ENCODE peak calls at places on chromosomes 3 and 15, in four cellular contexts. B is A549, M is K562, T is WTC11. J is an unnamed sample.

GRCh38 chr15:31461911-31462480 is 135.4 kb downstream of the KLF13 start:
- DNase-seq in B (no peak), M (no peak), T (no peak), J (no peak)

GRCh38 chr3:149122716-149123578 is 6.5 kb upstream of the HPS3 start:
- DNase-seq in B (no peak), M (no peak), T (no peak), J (no peak)

GRCh38 chr3:44136421-44136820 is 105.3 kb upstream of the TOPAZ1 start:
- DNase-seq in B (no peak), M (no peak), T (peak), J (no peak)

GRCh38 chr15:25240461-25241021 is 198.3 kb downstream of the UBE3A start:
- DNase-seq in B (no peak), M (no peak), T (no peak), J (no peak)

GRCh38 chr3:32276279-32276841 is 37.9 kb downstream of the CMTM8 start:
- DNase-seq in B (no peak), M (no peak), T (no peak), J (peak)

GRCh38 chr3:134527037-134527436 is 41.2 kb downstream of the CEP63 start:
- DNase-seq in B (peak), M (peak), T (peak), J (peak)

GRCh38 chr3:38131621-38132369 is 5.1 kb downstream of the ACAA1 start:
- DNase-seq in B (peak), M (peak), T (peak), J (no peak)

GRCh38 chr15:83204697-83205096 is 2.9 kb downstream of the HDGFL3 start:
- DNase-seq in B (no peak), M (no peak), T (no peak), J (no peak)

GRCh38 chr15:33670567-33670966 is 297.7 kb upstream of the CHRM5 start:
- DNase-seq in B (no peak), M (no peak), T (no peak), J (no peak)

GRCh38 chr3:184186902-184187207 is 856 bp downstream of the ABCF3 start:
- DNase-seq in B (no peak), M (no peak), T (no peak), J (no peak)

GRCh38 chr3:80087769-80088168 is 320.0 kb upstream of the ROBO1 start:
- DNase-seq in B (no peak), M (no peak), T (no peak), J (no peak)

GRCh38 chr15:59200560-59200959 is 6.1 kb upstream of the LDHAL6B start:
- DNase-seq in B (no peak), M (no peak), T (no peak), J (no peak)

GRCh38 chr3:113292933-113293332 is 81.6 kb downstream of the BOC start:
- DNase-seq in B (no peak), M (no peak), T (no peak), J (no peak)

GRCh38 chr15:68187559-68187958 is 17.6 kb downstream of the CALML4 start:
- DNase-seq in B (no peak), M (no peak), T (no peak), J (no peak)

GRCh38 chr3:141273700-141274410 is 42.2 kb downstream of the PXYLP1 start:
- DNase-seq in B (no peak), M (no peak), T (no peak), J (no peak)

GRCh38 chr3:144054766-144055165 is 83.1 kb downstream of the DIPK2A start:
- DNase-seq in B (no peak), M (no peak), T (no peak), J (no peak)

GRCh38 chr15:80317389-80318169 is 65.6 kb upstream of the CTXND1 start:
- DNase-seq in B (peak), M (peak), T (no peak), J (peak)

GRCh38 chr3:159748408-159748807 is 240.2 kb upstream of the IL12A start:
- DNase-seq in B (no peak), M (no peak), T (no peak), J (no peak)

DNA sequence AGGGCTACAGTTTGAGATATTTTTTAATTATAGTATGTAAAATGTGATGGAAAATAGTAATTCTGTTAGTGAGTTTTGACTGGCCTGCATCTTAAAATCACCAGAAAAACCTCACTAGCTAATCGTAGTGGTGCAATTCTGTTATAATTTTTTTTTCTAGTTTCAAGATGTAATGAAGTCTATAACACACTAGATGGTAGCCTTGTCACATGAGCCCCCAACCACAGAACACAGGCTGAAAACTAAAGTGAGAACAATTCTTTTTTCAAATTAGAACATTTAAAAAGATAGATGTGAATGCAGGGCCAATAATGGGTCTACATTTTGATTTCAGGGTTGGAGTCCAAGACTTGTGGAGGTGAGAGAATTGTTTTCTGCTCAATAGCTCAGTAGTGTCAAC is 83.3 kb upstream of the KCNH8 start:
- DNase-seq in B (no peak), M (no peak), T (no peak), J (peak)
- TF ChIP-seq NR3C1 in B (no peak), M (no peak), T (no peak), J (no peak)

DNA sequence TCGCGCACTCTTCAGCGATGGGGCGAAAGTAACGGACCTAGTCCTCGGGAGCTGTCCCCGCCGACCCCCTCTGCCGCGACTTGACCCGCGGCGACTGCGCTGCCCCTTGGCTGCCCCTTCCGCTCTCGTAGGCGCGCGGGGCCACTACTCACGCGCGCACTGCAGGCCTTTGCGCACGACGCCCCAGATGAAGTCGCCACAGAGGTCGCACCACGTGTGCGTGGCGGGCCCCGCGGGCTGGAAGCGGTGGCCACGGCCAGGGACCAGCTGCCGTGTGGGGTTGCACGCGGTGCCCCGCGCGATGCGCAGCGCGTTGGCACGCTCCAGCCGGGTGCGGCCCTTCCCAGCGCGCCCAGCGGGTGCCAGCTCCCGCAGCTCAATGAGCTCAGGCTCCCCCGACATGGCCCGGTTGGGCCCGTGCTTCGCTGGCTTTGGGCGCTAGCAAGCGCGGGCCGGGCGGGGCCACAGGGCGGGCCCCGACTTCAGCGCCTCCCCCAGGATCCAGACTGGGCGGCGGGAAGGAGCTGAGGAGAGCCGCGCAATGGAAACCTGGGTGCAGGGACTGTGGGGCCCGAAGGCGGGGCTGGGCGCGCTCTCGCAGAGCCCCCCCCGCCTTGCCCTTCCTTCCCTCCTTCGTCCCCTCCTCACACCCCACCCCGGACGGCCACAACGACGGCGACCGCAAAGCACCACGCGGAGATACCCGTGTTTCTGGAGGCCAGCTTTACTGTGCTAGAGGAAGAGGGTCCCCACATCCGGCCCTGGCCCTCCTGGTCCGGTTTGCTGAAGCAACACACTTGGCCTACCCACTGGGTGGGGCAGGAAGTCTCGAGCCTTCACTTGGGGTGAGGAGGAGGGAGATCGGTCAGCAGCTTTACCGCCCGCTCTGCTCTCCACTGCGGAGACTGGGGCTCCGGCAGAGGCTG is at the start of gene RASSF1:
- DNase-seq in B (no peak), M (peak), T (peak), J (no peak)
- TF ChIP-seq NR3C1 in B (no peak), M (peak), T (no peak), J (no peak)

GRCh38 chr3:156820687-156821070 is 5.5 kb upstream of the LEKR1 start:
- DNase-seq in B (no peak), M (no peak), T (no peak), J (no peak)
- TF ChIP-seq NR3C1 in B (no peak), M (no peak), T (no peak), J (no peak)

GRCh38 chr3:185717627-185718330 is 107.1 kb downstream of the IGF2BP2 start:
- DNase-seq in B (no peak), M (no peak), T (no peak), J (peak)

GRCh38 chr3:185717121-185717520 is 107.7 kb downstream of the IGF2BP2 start:
- DNase-seq in B (no peak), M (no peak), T (no peak), J (no peak)

GRCh38 chr3:185715091-185715490 is 109.8 kb downstream of the IGF2BP2 start:
- DNase-seq in B (no peak), M (no peak), T (peak), J (no peak)

GRCh38 chr3:185718736-185719456 is 105.9 kb downstream of the IGF2BP2 start:
- DNase-seq in B (no peak), M (no peak), T (no peak), J (no peak)

GRCh38 chr3:185716436-185717090 is 108.3 kb downstream of the IGF2BP2 start:
- DNase-seq in B (no peak), M (no peak), T (no peak), J (no peak)
- TF ChIP-seq NR3C1 in B (no peak), M (no peak), T (no peak), J (no peak)

GRCh38 chr15:46857103-46857502 is 860.2 kb upstream of the SEMA6D start:
- DNase-seq in B (no peak), M (no peak), T (no peak), J (no peak)
- TF ChIP-seq NR3C1 in B (no peak), M (no peak), T (no peak), J (no peak)

GRCh38 chr15:40386480-40386879 is 4.0 kb downstream of the KNSTRN start:
- DNase-seq in B (no peak), M (no peak), T (no peak), J (no peak)
- TF ChIP-seq NR3C1 in B (no peak), M (no peak), T (no peak), J (no peak)

GRCh38 chr15:71626596-71627088 is 183.7 kb upstream of the NR2E3 start:
- DNase-seq in B (no peak), M (no peak), T (no peak), J (no peak)
- TF ChIP-seq NR3C1 in B (no peak), M (no peak), T (no peak), J (no peak)